ENCODE peak calls at places on chromosomes 13 and 19, in four cellular contexts. C is frontal cortex, L is lower lobe of right lung, W is transverse colon. I is an unnamed sample.

GRCh38 chr19:54453921-54454780 is 5.2 kb downstream of the LENG8 start:
- DNase-seq in C (no peak), L (no peak), W (no peak), I (no peak)

GRCh38 chr19:14556662-14557188 is 15.1 kb downstream of the NDUFB7 start:
- DNase-seq in C (peak), L (peak), W (peak), I (peak)

GRCh38 chr13:23696610-23697009 is 126.4 kb downstream of the TNFRSF19 start:
- DNase-seq in C (no peak), L (no peak), W (no peak), I (no peak)

GRCh38 chr19:11736696-11737095 is 2.0 kb downstream of the ZNF823 start:
- DNase-seq in C (no peak), L (no peak), W (peak), I (peak)

GRCh38 chr13:40240293-40240692 is 426.1 kb downstream of the FOXO1 start:
- DNase-seq in C (no peak), L (no peak), W (no peak), I (no peak)

GRCh38 chr13:25214371-25215252 is 42.5 kb upstream of the AMER2 start:
- DNase-seq in C (no peak), L (no peak), W (no peak), I (no peak)

GRCh38 chr19:800360-801029 is 3.2 kb downstream of the PTBP1 start:
- DNase-seq in C (no peak), L (no peak), W (peak), I (no peak)

GRCh38 chr13:29483211-29483610 is 112.3 kb downstream of the SLC7A1 start:
- DNase-seq in C (no peak), L (no peak), W (no peak), I (no peak)

GRCh38 chr13:75670496-75670895 is 34.4 kb downstream of the LMO7 start:
- DNase-seq in C (no peak), L (no peak), W (no peak), I (no peak)

GRCh38 chr19:42140125-42140754 is 8.0 kb upstream of the POU2F2 start:
- DNase-seq in C (no peak), L (peak), W (peak), I (no peak)

GRCh38 chr19:45766919-45767346 is 2.1 kb downstream of the SIX5 start:
- DNase-seq in C (peak), L (no peak), W (no peak), I (no peak)

GRCh38 chr13:40494513-40494912 is 171.9 kb downstream of the FOXO1 start:
- DNase-seq in C (no peak), L (no peak), W (no peak), I (no peak)

GRCh38 chr13:35894636-35895035 is 236.5 kb downstream of the DCLK1 start:
- DNase-seq in C (no peak), L (no peak), W (no peak), I (no peak)

GRCh38 chr13:40672310-40673060 is 6.0 kb upstream of the FOXO1 start:
- DNase-seq in C (no peak), L (no peak), W (no peak), I (no peak)

GRCh38 chr13:109869312-109870237 is 83.2 kb upstream of the IRS2 start:
- DNase-seq in C (no peak), L (peak), W (peak), I (no peak)

I was measured in germinal center.